ENCODE peak calls at places on chromosomes 16 and 17, in seven cellular contexts. T, O, P, V, S, F and Y are unnamed samples.

GRCh38 chr16:50627419-50627818 is 53.7 kb downstream of the SNX20 start:
- DNase-seq in T (peak; percentile 58), P (no peak), V (peak; percentile 44), O (no peak), F (peak; percentile 58), S (no peak), Y (no peak)

GRCh38 chr17:12463102-12463501 is 202.6 kb upstream of the MYOCD start:
- DNase-seq in V (no peak), T (no peak), P (no peak), O (peak; percentile 20), F (no peak), S (peak; percentile 86), Y (peak; percentile 46)

GRCh38 chr16:11248133-11248532 is 7.9 kb downstream of the SOCS1 start:
- DNase-seq in T (no peak), V (no peak), O (no peak), S (peak; percentile 24), P (no peak), F (no peak), Y (no peak)

GRCh38 chr16:17744903-17745581 is 274.3 kb upstream of the XYLT1 start:
- DNase-seq in O (no peak), S (no peak), T (peak; percentile 65), F (peak; percentile 40), V (peak; percentile 77), P (peak; percentile 43), Y (no peak)

GRCh38 chr17:83189673-83190385 is 110.4 kb downstream of the METRNL start:
- DNase-seq in O (peak; percentile 52), V (no peak), P (no peak), F (no peak), S (peak; percentile 90), T (peak; percentile 14), Y (no peak)

GRCh38 chr17:77735341-77736206 is 222.9 kb upstream of the TNRC6C start:
- DNase-seq in V (peak; percentile 65), O (no peak), S (no peak), T (no peak), P (no peak), F (peak; percentile 51), Y (no peak)

GRCh38 chr17:6478486-6478885 is 34.2 kb downstream of the PIMREG start:
- DNase-seq in V (no peak), F (no peak), O (no peak), P (no peak), T (no peak), S (no peak), Y (no peak)

GRCh38 chr16:49484454-49484853 is 110.8 kb downstream of the C16orf78 start:
- DNase-seq in V (peak; percentile 73), F (peak; percentile 88), T (peak; percentile 83), S (no peak), O (peak; percentile 2), P (peak; percentile 42), Y (peak; percentile 22)

GRCh38 chr17:18258356-18259038 is at the start of gene FLII:
- DNase-seq in V (peak; percentile 72), S (peak; percentile 17), T (peak; percentile 83), O (peak; percentile 34), F (peak; percentile 82), P (peak; percentile 63), Y (peak; percentile 81)

GRCh38 chr16:66250686-66251405 is 115.6 kb upstream of the CDH5 start:
- DNase-seq in V (peak; percentile 42), P (no peak), S (peak; percentile 73), O (peak; percentile 81), F (no peak), T (no peak), Y (no peak)

GRCh38 chr16:22673463-22673862 is 140.5 kb upstream of the HS3ST2 start:
- DNase-seq in P (no peak), O (no peak), V (no peak), S (no peak), T (peak; percentile 23), F (peak; percentile 15), Y (no peak)

GRCh38 chr17:40283662-40284061 is 4.0 kb upstream of the CDC6 start:
- DNase-seq in F (no peak), S (peak; percentile 96), V (no peak), P (no peak), T (no peak), O (peak; percentile 88), Y (no peak)

GRCh38 chr17:7004398-7005253 is 7.8 kb upstream of the RNASEK start:
- DNase-seq in P (no peak), T (peak; percentile 53), V (peak; percentile 82), F (no peak), S (peak; percentile 54), O (peak; percentile 73), Y (peak; percentile 93)

GRCh38 chr16:30570621-30571443 is 682 bp downstream of the ZNF688 start:
- DNase-seq in S (peak; percentile 28), P (peak; percentile 23), V (peak; percentile 56), F (peak; percentile 41), O (peak; percentile 65), T (peak; percentile 69), Y (no peak)

GRCh38 chr16:71767060-71767900 is 41.4 kb downstream of the AP1G1 start:
- DNase-seq in F (no peak), O (no peak), V (no peak), P (no peak), S (no peak), T (no peak), Y (no peak)

GRCh38 chr17:57609878-57610270 is 135.2 kb downstream of the CCDC182 start:
- DNase-seq in F (no peak), P (no peak), O (no peak), S (no peak), V (no peak), T (no peak), Y (peak; percentile 92)

GRCh38 chr17:45265823-45266222 is 3.9 kb upstream of the SPATA32 start:
- DNase-seq in O (peak; percentile 73), S (peak; percentile 87), T (no peak), F (no peak), V (no peak), P (no peak), Y (no peak)

GRCh38 chr17:81365601-81366585 is 29.4 kb upstream of the BAHCC1 start:
- DNase-seq in O (no peak), V (no peak), F (peak; percentile 29), S (peak; percentile 81), T (no peak), P (no peak), Y (no peak)

GRCh38 chr16:71526111-71526998 is at the start of gene CHST4:
- DNase-seq in V (peak; percentile 99), F (peak; percentile 94), P (peak; percentile 20), O (peak; percentile 24), S (peak; percentile 57), T (peak; percentile 66), Y (peak; percentile 60)

GRCh38 chr17:39530513-39530912 is 69.2 kb downstream of the CDK12 start:
- DNase-seq in S (no peak), P (no peak), O (no peak), V (no peak), F (no peak), T (no peak), Y (no peak)

GRCh38 chr16:86534779-86535605 is 20.0 kb downstream of the MTHFSD start:
- DNase-seq in O (no peak), V (no peak), S (no peak), P (no peak), F (no peak), T (no peak), Y (no peak)

GRCh38 chr17:1347681-1348318 is 52.2 kb downstream of the YWHAE start:
- DNase-seq in P (no peak), T (no peak), S (peak; percentile 16), F (no peak), O (peak; percentile 43), V (no peak), Y (no peak)
- H3K9ac ChIP-seq in P (no peak overlapping the region), T (no peak overlapping the region), S (no peak overlapping the region), F (no peak overlapping the region), O (peak overlapping the region; percentile 91), V (no peak overlapping the region), Y (no peak overlapping the region)

GRCh38 chr16:67445441-67445912 is 14.6 kb downstream of the HSD11B2 start:
- DNase-seq in O (no peak), P (no peak), S (no peak), F (no peak), T (no peak), V (no peak), Y (no peak)
- H2AK5ac ChIP-seq in O (no peak overlapping the region), P (no peak overlapping the region), S (no peak overlapping the region), F (no peak overlapping the region), T (no peak overlapping the region), V (no peak overlapping the region), Y (no peak overlapping the region)

GRCh38 chr17:8190506-8190905 is 526 bp upstream of the BORCS6 start:
- DNase-seq in P (no peak), S (no peak), O (no peak), V (no peak), T (no peak), F (no peak), Y (no peak)

GRCh38 chr17:8189711-8190477 is at the start of gene BORCS6:
- DNase-seq in V (peak; percentile 99), F (peak; percentile 100), T (peak; percentile 87), P (peak; percentile 92), O (peak; percentile 99), S (peak; percentile 98), Y (peak; percentile 95)

GRCh38 chr17:8188408-8188839 is 1.6 kb downstream of the BORCS6 start:
- DNase-seq in F (no peak), V (no peak), P (no peak), T (no peak), O (no peak), S (no peak), Y (no peak)

GRCh38 chr17:8187517-8188407 is 2.2 kb downstream of the BORCS6 start:
- DNase-seq in S (peak; percentile 100), P (peak; percentile 98), T (peak; percentile 96), V (peak; percentile 100), O (peak; percentile 100), F (peak; percentile 98), Y (peak; percentile 100)

DNA sequence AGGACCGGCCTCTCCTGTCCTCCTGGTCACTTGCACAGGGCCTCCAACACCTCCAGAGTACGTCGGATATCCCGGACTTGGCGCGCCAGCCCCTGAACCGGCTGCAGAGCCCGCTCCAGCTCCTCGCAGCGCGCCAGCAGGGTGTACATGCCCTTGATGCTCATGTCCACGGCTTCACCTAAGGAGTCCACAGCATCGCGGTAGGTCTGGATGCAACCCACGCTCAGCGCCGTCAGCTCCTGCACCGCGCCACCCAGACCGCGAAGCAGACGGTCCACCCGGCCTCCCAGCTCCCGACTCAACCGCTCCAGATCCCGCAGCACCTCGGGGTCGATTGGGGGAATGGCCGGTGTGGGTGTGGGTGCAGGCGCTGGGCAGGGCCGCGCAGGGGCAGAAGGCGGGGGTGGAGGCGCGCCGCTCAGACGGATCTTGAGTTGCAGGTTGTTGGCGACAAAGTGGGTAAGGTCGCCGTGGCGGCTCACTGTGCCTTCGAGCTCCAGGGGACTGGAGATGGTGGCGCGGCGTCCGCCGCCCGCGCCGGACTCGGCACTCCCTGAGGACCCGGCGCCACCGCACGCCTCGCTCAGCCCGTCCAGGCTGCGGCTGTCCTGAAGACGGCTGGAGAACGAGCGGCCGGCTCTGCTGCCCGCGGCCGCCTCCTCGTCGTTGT is 804 bp downstream of the BORCS6 start:
- DNase-seq in P (no peak), F (no peak), T (peak; percentile 54), V (no peak), S (no peak), O (peak; percentile 44), Y (peak; percentile 34)
- H3K9ac ChIP-seq in P (peak overlapping the region; percentile 93), F (peak overlapping the region; percentile 60), T (peak overlapping the region; percentile 25), V (peak overlapping the region; percentile 87), S (peak overlapping the region; percentile 41), O (peak overlapping the region; percentile 87), Y (peak overlapping the region; percentile 60)

DNA sequence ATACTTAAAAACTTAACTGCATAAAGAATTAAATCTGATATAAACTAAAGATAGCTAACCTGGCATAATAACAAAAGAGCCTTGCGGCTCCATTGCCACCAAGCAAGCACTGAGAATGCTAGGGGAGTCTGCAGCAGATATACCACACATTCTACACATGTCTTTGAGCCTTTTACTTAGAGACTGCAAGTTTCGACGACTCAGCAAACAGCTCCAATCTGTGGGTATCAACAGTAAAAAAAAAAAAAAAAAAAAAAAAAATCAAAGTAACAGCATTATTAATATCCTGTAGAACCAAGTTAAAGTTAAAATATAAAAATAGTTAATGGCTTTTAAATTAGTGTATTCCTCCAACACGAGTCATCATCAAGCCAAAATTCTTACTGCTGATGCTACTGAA is 27.8 kb upstream of the INTS2 start:
- DNase-seq in O (no peak), S (no peak), P (no peak), T (no peak), F (no peak), V (no peak), Y (no peak)
- H2AK5ac ChIP-seq in O (no peak overlapping the region), S (no peak overlapping the region), P (no peak overlapping the region), T (no peak overlapping the region), F (no peak overlapping the region), V (no peak overlapping the region), Y (no peak overlapping the region)